ENCODE peak calls at places on chromosomes 7 and 10, in six cellular contexts. One of them, this sample, is unnamed.

GRCh38 chr7:146146866-146147265 is 30.3 kb downstream of the CNTNAP2 start:
- DNase-seq in IMR-90: no peak
- DNase-seq in trophoblast cell: no peak
- DNase-seq in mesendoderm: no peak
- DNase-seq in H9: no peak
- DNase-seq in H1: no peak
- DNase-seq in this sample: peak

GRCh38 chr10:103203466-103203865 is 10.4 kb upstream of the NT5C2 start:
- DNase-seq in IMR-90: no peak
- DNase-seq in trophoblast cell: peak
- DNase-seq in mesendoderm: no peak
- DNase-seq in H9: no peak
- DNase-seq in H1: no peak
- DNase-seq in this sample: no peak

GRCh38 chr10:121112618-121113384 is 261.6 kb downstream of the WDR11 start:
- DNase-seq in IMR-90: no peak
- DNase-seq in trophoblast cell: peak
- DNase-seq in mesendoderm: peak
- DNase-seq in H9: peak
- DNase-seq in H1: peak
- DNase-seq in this sample: no peak

GRCh38 chr10:184911-185310 is 49.7 kb downstream of the ZMYND11 start:
- DNase-seq in IMR-90: peak
- DNase-seq in trophoblast cell: no peak
- DNase-seq in mesendoderm: no peak
- DNase-seq in H9: no peak
- DNase-seq in H1: no peak
- DNase-seq in this sample: peak

GRCh38 chr7:34718867-34719266 is 60.8 kb downstream of the NPSR1 start:
- DNase-seq in IMR-90: no peak
- DNase-seq in trophoblast cell: no peak
- DNase-seq in mesendoderm: no peak
- DNase-seq in H9: no peak
- DNase-seq in H1: no peak
- DNase-seq in this sample: no peak

GRCh38 chr10:21649441-21649872 is 115.4 kb downstream of the MLLT10 start:
- DNase-seq in IMR-90: no peak
- DNase-seq in trophoblast cell: no peak
- DNase-seq in mesendoderm: peak
- DNase-seq in H9: no peak
- DNase-seq in H1: no peak
- DNase-seq in this sample: no peak

GRCh38 chr7:371779-372545 is 82.0 kb downstream of the FOXL3 start:
- DNase-seq in IMR-90: no peak
- DNase-seq in trophoblast cell: no peak
- DNase-seq in mesendoderm: no peak
- DNase-seq in H9: peak
- DNase-seq in H1: peak
- DNase-seq in this sample: no peak

GRCh38 chr7:130337410-130337971 is 7.1 kb upstream of the CPA5 start:
- DNase-seq in IMR-90: no peak
- DNase-seq in trophoblast cell: no peak
- DNase-seq in mesendoderm: peak
- DNase-seq in H9: no peak
- DNase-seq in H1: no peak
- DNase-seq in this sample: no peak

GRCh38 chr10:70255329-70256299 is 22.4 kb upstream of the PPA1 start:
- DNase-seq in IMR-90: no peak
- DNase-seq in trophoblast cell: peak
- DNase-seq in mesendoderm: no peak
- DNase-seq in H9: peak
- DNase-seq in H1: no peak
- DNase-seq in this sample: no peak

GRCh38 chr10:111523016-111523415 is 446.2 kb downstream of the ADRA2A start:
- DNase-seq in IMR-90: no peak
- DNase-seq in trophoblast cell: no peak
- DNase-seq in mesendoderm: no peak
- DNase-seq in H9: no peak
- DNase-seq in H1: no peak
- DNase-seq in this sample: no peak

GRCh38 chr7:70598976-70599375 is 533.0 kb upstream of the GALNT17 start:
- DNase-seq in IMR-90: no peak
- DNase-seq in trophoblast cell: no peak
- DNase-seq in mesendoderm: no peak
- DNase-seq in H9: no peak
- DNase-seq in H1: no peak
- DNase-seq in this sample: no peak

GRCh38 chr10:670990-671389 is 18.5 kb downstream of the DIP2C start:
- DNase-seq in IMR-90: no peak
- DNase-seq in trophoblast cell: peak
- DNase-seq in mesendoderm: no peak
- DNase-seq in H9: no peak
- DNase-seq in H1: peak
- DNase-seq in this sample: no peak

GRCh38 chr7:80463272-80463920 is 48.5 kb downstream of the GNAT3 start:
- DNase-seq in IMR-90: peak
- DNase-seq in trophoblast cell: no peak
- DNase-seq in mesendoderm: no peak
- DNase-seq in H9: no peak
- DNase-seq in H1: no peak
- DNase-seq in this sample: peak

GRCh38 chr10:116353817-116354216 is 29.6 kb downstream of the CCDC172 start:
- DNase-seq in IMR-90: no peak
- DNase-seq in trophoblast cell: no peak
- DNase-seq in mesendoderm: no peak
- DNase-seq in H9: no peak
- DNase-seq in H1: no peak
- DNase-seq in this sample: no peak

GRCh38 chr10:33413093-33413442 is 78.6 kb upstream of the NRP1 start:
- DNase-seq in IMR-90: no peak
- DNase-seq in trophoblast cell: no peak
- DNase-seq in mesendoderm: no peak
- DNase-seq in H9: no peak
- DNase-seq in H1: no peak
- DNase-seq in this sample: no peak

GRCh38 chr10:427746-428519 is 261.5 kb downstream of the DIP2C start:
- DNase-seq in IMR-90: peak
- DNase-seq in trophoblast cell: no peak
- DNase-seq in mesendoderm: no peak
- DNase-seq in H9: no peak
- DNase-seq in H1: no peak
- DNase-seq in this sample: no peak

GRCh38 chr7:129401228-129401967 is 32.8 kb upstream of the STRIP2 start:
- DNase-seq in IMR-90: no peak
- DNase-seq in trophoblast cell: peak
- DNase-seq in mesendoderm: peak
- DNase-seq in H9: no peak
- DNase-seq in H1: no peak
- DNase-seq in this sample: peak

GRCh38 chr7:13327669-13328068 is 640.2 kb downstream of the ARL4A start:
- DNase-seq in IMR-90: peak
- DNase-seq in trophoblast cell: no peak
- DNase-seq in mesendoderm: no peak
- DNase-seq in H9: no peak
- DNase-seq in H1: no peak
- DNase-seq in this sample: no peak

GRCh38 chr10:132163278-132163765 is 23.4 kb upstream of the DPYSL4 start:
- DNase-seq in IMR-90: no peak
- DNase-seq in trophoblast cell: no peak
- DNase-seq in mesendoderm: peak
- DNase-seq in H9: peak
- DNase-seq in H1: peak
- DNase-seq in this sample: no peak

GRCh38 chr10:27642023-27642589 is 103.5 kb downstream of the MKX start:
- DNase-seq in IMR-90: no peak
- DNase-seq in trophoblast cell: no peak
- DNase-seq in mesendoderm: no peak
- DNase-seq in H9: no peak
- DNase-seq in H1: no peak
- DNase-seq in this sample: no peak

GRCh38 chr10:119288574-119289001 is 81.2 kb downstream of the GRK5 start:
- DNase-seq in IMR-90: no peak
- DNase-seq in trophoblast cell: no peak
- DNase-seq in mesendoderm: no peak
- DNase-seq in H9: no peak
- DNase-seq in H1: no peak
- DNase-seq in this sample: no peak
- H3K4ac ChIP-seq in IMR-90: no peak
- H3K4ac ChIP-seq in trophoblast cell: no peak
- H3K4ac ChIP-seq in mesendoderm: no peak
- H3K4ac ChIP-seq in H9: no peak
- H3K4ac ChIP-seq in H1: no peak
- H3K4ac ChIP-seq in this sample: no peak

GRCh38 chr7:92523110-92523509 is 5.2 kb downstream of the PEX1 start:
- DNase-seq in IMR-90: no peak
- DNase-seq in trophoblast cell: no peak
- DNase-seq in mesendoderm: no peak
- DNase-seq in H9: no peak
- DNase-seq in H1: no peak
- DNase-seq in this sample: no peak
- H3K4me2 ChIP-seq in IMR-90: no peak
- H3K4me2 ChIP-seq in trophoblast cell: no peak
- H3K4me2 ChIP-seq in mesendoderm: no peak
- H3K4me2 ChIP-seq in H9: no peak
- H3K4me2 ChIP-seq in H1: no peak
- H3K4me2 ChIP-seq in this sample: no peak

DNA sequence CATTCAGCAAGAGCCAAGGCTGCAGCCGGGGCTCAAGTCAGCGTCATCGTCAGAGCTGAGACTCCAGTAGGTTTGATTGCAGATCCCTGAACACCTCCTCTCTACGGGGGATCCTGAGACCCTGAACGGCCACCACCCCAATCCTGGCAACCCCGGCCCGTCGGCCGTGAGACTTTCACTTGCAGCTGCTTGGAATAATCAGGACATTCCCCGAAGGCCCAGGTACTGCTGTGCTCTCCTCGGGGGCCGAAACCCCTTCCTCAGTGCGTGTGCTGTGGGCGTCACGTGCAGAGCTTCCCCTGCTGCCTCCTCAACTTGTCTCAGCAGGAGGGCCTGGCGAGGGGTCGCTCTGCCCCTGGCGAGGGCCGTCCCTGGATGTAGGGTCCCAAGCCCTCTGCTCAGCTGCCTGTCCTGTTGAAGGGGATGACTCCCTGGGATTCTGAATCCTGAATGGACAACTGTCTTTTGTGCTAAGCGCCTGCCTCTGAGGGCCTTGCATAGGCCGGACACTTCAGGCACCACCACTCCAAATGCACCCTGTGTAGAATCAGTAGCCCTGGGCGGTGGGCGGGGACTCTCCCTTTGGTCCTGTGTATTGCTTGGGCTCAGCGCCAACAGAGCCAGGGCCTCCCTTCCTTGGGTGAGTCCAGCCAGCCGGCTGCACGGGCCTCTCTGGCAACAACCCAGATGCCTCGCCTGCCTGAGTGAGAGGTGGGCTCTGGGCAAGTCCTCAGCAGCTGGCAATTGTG is 63.8 kb upstream of the EBF3 start:
- DNase-seq in IMR-90: no peak
- DNase-seq in trophoblast cell: no peak
- DNase-seq in mesendoderm: no peak
- DNase-seq in H9: peak
- DNase-seq in H1: no peak
- DNase-seq in this sample: no peak
- H3K4ac ChIP-seq in IMR-90: no peak
- H3K4ac ChIP-seq in trophoblast cell: no peak
- H3K4ac ChIP-seq in mesendoderm: no peak
- H3K4ac ChIP-seq in H9: no peak
- H3K4ac ChIP-seq in H1: no peak
- H3K4ac ChIP-seq in this sample: no peak

GRCh38 chr7:51260516-51260915 is 56.1 kb downstream of the COBL start:
- DNase-seq in IMR-90: no peak
- DNase-seq in trophoblast cell: peak
- DNase-seq in mesendoderm: no peak
- DNase-seq in H9: no peak
- DNase-seq in H1: peak
- DNase-seq in this sample: no peak
- H3K4me2 ChIP-seq in IMR-90: no peak
- H3K4me2 ChIP-seq in trophoblast cell: no peak
- H3K4me2 ChIP-seq in mesendoderm: no peak
- H3K4me2 ChIP-seq in H9: no peak
- H3K4me2 ChIP-seq in H1: no peak
- H3K4me2 ChIP-seq in this sample: no peak